ENCODE peak calls at places on chromosomes 16 and 17, in four cellular contexts. V is pancreas, F is foreskin fibroblast, P is mucosa of descending colon. U is an unnamed sample.

GRCh38 chr17:41594363-41594915 is 7.7 kb upstream of the KRT14 start:
- DNase-seq in V (no peak), F (no peak), P (no peak), U (no peak)

GRCh38 chr16:57039148-57039812 is 49.9 kb downstream of the NLRC5 start:
- DNase-seq in V (no peak), F (peak; percentile 60), P (no peak), U (peak; percentile 33)

GRCh38 chr16:69476920-69477418 is 52.5 kb downstream of the CYB5B start:
- DNase-seq in V (no peak), F (peak; percentile 88), P (no peak), U (peak; percentile 89)

GRCh38 chr17:35088647-35088910 is 25.1 kb upstream of the RFFL start:
- DNase-seq in V (no peak), F (no peak), P (no peak), U (no peak)

GRCh38 chr16:20001856-20002707 is 71.6 kb downstream of the GPR139 start:
- DNase-seq in V (no peak), F (no peak), P (peak; percentile 43), U (no peak)

GRCh38 chr17:68568581-68568980 is 32.6 kb downstream of the FAM20A start:
- DNase-seq in V (no peak), F (no peak), P (no peak), U (no peak)

GRCh38 chr16:17802566-17802965 is 331.8 kb upstream of the XYLT1 start:
- DNase-seq in V (no peak), F (no peak), P (no peak), U (no peak)

GRCh38 chr16:23114131-23114904 is 34.9 kb downstream of the USP31 start:
- DNase-seq in V (peak; percentile 11), F (no peak), P (no peak), U (no peak)

GRCh38 chr17:38740806-38741205 is 7.3 kb downstream of the PCGF2 start:
- DNase-seq in V (no peak), F (no peak), P (no peak), U (no peak)

GRCh38 chr16:8872967-8873865 is 4.4 kb upstream of the CARHSP1 start:
- DNase-seq in V (no peak), F (no peak), P (no peak), U (no peak)
- TF ChIP-seq CTCF in V (no peak), F (peak; percentile 3), P (no peak), U (peak; percentile 14)

GRCh38 chr16:81848306-81848853 is 69.3 kb downstream of the PLCG2 start:
- DNase-seq in V (no peak), F (no peak), P (no peak), U (no peak)

GRCh38 chr16:81852347-81852746 is 73.3 kb downstream of the PLCG2 start:
- DNase-seq in V (no peak), F (no peak), P (no peak), U (no peak)

GRCh38 chr16:81846105-81846504 is 67.0 kb downstream of the PLCG2 start:
- DNase-seq in V (no peak), F (no peak), P (no peak), U (no peak)

GRCh38 chr16:81855552-81856153 is 76.6 kb downstream of the PLCG2 start:
- DNase-seq in V (no peak), F (no peak), P (no peak), U (no peak)

GRCh38 chr16:81850197-81850944 is 71.3 kb downstream of the PLCG2 start:
- DNase-seq in V (no peak), F (no peak), P (no peak), U (no peak)
- H3K4me3 ChIP-seq in V (no peak overlapping the region), F (no peak overlapping the region), P (no peak overlapping the region), U (no peak overlapping the region)

DNA sequence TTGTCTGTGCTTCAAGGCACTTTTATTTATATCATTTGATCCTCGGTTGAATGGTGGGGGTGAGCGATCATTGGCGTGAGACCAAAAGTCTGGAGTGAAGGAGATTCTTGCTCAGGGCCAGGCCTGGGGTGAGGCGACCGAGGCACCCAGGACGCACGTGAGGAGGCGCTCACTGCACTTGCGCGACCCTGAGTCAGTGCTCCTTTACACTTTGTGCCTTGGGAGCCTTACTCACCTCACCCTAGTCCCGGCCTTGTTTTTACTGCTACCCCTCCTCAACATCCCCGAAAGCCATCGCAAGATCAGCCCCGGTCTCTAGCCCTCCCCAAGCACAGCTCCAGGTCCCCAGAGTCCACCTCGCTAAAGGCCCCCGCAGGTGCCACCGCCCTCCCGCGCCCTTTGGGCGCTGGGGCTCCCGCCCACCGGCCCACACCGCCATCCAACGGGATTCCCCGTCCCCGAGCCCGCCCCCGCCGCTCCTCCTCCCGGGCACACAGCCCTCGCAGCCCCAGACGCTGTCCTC is 496 bp downstream of the EZH1 start:
- DNase-seq in V (peak; percentile 82), F (peak; percentile 53), P (peak; percentile 87), U (no peak)
- TF ChIP-seq CTCF in V (no peak), F (no peak), P (no peak), U (no peak)

DNA sequence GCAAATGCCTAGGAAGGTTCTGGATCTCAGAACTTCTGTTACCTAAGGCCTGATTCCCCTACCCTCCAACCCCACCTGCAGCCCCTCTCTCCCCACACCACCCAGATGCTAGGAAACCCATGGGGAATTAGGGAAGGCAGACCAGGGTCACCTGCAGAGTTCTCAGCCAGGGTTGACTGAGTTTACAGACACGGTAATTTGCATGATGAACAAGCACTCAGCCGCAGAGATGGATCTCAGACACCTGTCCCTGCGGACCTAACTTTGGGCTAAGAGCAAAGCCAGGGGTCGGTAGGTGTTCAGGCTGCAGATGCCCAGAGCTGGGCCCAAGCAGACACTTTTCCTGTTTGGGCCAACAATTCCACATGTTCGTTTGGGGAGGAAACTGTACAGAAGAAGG is 2.9 kb downstream of the ABI3 start:
- DNase-seq in V (no peak), F (no peak), P (no peak), U (no peak)
- H3K4me3 ChIP-seq in V (no peak overlapping the region), F (no peak overlapping the region), P (no peak overlapping the region), U (no peak overlapping the region)

DNA sequence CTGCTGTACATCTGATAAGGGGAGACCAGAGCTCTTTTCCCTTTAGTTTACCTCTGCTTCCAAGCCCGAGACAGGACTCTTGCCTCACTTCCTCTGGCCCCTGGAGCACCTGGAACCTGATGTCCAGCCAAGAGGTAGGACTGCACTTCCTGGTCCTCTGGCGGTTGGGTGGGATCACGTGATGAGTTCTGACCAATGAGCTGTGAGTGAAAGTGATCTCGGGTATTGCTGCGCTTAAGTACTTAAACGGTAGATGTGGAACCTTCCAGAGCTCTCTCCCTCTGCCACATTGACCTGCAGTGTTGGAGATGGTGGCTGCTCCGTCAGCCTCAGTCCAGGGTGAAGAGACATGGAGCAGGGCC is 67.0 kb downstream of the SMPD3 start:
- DNase-seq in V (no peak), F (no peak), P (no peak), U (no peak)
- TF ChIP-seq CTCF in V (no peak), F (no peak), P (no peak), U (no peak)

GRCh38 chr17:81841866-81842265 is 7.0 kb upstream of the PPP1R27 start:
- DNase-seq in V (no peak), F (no peak), P (no peak), U (no peak)
- H3K4me3 ChIP-seq in V (no peak overlapping the region), F (no peak overlapping the region), P (no peak overlapping the region), U (no peak overlapping the region)

GRCh38 chr17:80035937-80036714 is at the start of gene CCDC40:
- DNase-seq in V (peak; percentile 86), F (peak; percentile 70), P (peak; percentile 90), U (no peak)
- TF ChIP-seq CTCF in V (no peak), F (no peak), P (no peak), U (no peak)

DNA sequence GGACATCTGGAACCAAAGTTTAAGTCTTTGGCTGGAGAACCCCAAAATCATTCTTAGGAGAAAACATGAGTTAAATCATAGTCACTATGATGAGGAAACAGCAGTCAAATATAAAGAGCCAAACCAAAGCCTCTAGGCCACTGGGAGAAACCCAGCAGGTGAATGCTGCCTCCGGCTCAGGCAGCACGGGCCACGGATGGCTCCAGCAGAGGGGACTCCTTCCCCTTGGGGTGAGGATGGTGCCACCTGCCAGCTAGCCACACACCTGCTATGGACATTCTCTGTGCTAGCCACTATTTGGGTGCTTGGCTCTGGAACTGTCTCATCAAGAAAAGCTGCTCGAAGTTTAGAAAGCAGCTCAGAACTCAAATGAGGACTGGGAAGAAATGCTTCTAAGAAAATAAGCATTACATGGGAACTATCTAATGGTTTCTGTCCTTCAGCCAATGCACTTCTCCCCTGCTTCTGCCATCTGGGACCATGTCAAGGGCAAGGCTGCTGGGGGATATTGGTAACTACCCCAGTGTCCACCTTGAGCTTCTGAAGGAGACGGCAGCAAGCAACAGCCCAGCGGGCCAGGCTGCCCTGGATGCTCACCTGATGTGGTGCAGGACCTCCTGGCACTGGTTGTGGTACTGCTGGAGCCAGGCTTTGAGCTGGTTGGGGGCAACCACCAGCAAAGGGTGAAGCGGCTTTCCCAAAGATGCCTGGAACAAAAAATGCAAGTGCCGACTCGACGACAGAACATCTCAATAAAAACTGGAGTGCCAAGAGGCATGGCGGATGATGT is 22.5 kb downstream of the ELAC2 start:
- DNase-seq in V (no peak), F (no peak), P (no peak), U (no peak)
- H3K4me3 ChIP-seq in V (no peak overlapping the region), F (no peak overlapping the region), P (no peak overlapping the region), U (no peak overlapping the region)

DNA sequence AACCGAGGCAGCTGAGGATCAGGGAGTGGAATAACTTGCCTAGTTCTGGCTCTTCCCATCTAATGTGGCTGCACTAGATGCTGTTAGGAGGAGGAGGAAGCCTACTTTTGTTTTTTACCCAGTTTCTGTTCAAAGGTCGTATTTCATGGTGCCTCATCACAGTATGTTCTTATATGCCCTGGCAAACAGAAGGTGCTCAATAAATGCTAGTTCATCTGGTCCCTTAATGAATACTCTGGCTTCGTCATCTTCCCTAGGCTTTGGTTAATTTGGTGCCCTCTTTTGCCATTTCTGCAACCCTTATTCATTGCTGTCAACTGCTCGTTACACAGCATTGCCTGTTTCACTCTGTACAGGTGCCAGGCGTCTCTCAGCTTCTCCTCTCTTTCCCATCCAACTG is 151.7 kb downstream of the WWOX start:
- DNase-seq in V (no peak), F (no peak), P (no peak), U (no peak)
- TF ChIP-seq CTCF in V (no peak), F (no peak), P (no peak), U (no peak)

GRCh38 chr17:61411944-61412859 is 12.6 kb downstream of the TBX2 start:
- DNase-seq in V (peak; percentile 60), F (peak; percentile 74), P (peak; percentile 90), U (no peak)

GRCh38 chr17:61410100-61410551 is 10.5 kb downstream of the TBX2 start:
- DNase-seq in V (no peak), F (no peak), P (peak; percentile 28), U (no peak)

GRCh38 chr17:61411114-61411943 is 11.7 kb downstream of the TBX2 start:
- DNase-seq in V (peak; percentile 29), F (peak; percentile 85), P (peak; percentile 68), U (no peak)

GRCh38 chr17:61409301-61410099 is 9.9 kb downstream of the TBX2 start:
- DNase-seq in V (no peak), F (peak; percentile 75), P (peak; percentile 71), U (no peak)

DNA sequence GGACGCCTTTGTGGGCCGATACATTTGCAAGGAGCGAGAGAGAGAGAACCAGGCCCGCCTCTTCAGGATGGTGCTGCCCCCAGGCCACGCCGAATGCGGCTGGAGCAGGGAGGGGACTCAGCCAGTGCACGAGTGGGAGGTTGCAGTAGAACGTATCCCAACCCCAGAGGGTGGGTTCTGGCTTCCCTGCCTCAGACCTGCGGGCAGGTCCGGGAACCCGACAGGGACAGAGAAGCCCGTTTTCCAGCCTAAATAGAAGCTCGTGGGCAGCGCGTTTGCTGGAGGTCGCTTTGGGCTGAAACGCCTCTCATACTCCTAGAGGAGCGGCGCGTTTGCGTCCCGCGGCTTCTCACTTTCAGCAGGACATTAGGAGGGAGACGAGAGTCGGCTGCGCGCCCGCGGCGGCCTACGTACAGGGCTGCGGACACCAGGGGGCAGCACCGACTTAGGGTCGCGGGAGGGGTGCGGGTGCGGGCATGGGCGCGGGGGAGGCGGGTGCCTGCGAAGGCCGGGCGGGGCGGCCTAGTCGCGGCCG is 11.0 kb downstream of the TBX2 start:
- DNase-seq in V (peak; percentile 27), F (peak; percentile 75), P (peak; percentile 87), U (no peak)
- H3K4me3 ChIP-seq in V (no peak overlapping the region), F (peak overlapping the region; percentile 73), P (no peak overlapping the region), U (peak overlapping the region; percentile 66)